ENCODE peak calls at places on chromosomes 5 and 9, in four cellular contexts. J is IMR-90, W is H9, N is H1. A is an unnamed sample.

GRCh38 chr5:139684881-139685749 is 37.0 kb downstream of the CXXC5 start:
- DNase-seq in J (no peak), N (no peak), W (peak; percentile 58), A (no peak)

GRCh38 chr9:91898451-91899433 is 51.3 kb downstream of the ROR2 start:
- DNase-seq in N (no peak), J (peak; percentile 50), W (no peak), A (peak; percentile 90)

GRCh38 chr5:22908129-22908528 is 55.0 kb upstream of the CDH12 start:
- DNase-seq in W (no peak), J (peak; percentile 4), N (no peak), A (no peak)

GRCh38 chr9:4519604-4520003 is 29.3 kb downstream of the SLC1A1 start:
- DNase-seq in N (no peak), J (no peak), W (no peak), A (no peak)

GRCh38 chr5:92665506-92665905 is 915.5 kb downstream of the NR2F1-AS1 start:
- DNase-seq in W (no peak), J (no peak), N (no peak), A (no peak)

GRCh38 chr5:141564216-141564692 is 54.5 kb downstream of the DIAPH1 start:
- DNase-seq in W (peak; percentile 67), N (peak; percentile 62), J (peak; percentile 97), A (peak; percentile 99)

GRCh38 chr9:70411141-70411929 is 3.1 kb downstream of the KLF9 start:
- DNase-seq in W (no peak), N (no peak), J (peak; percentile 75), A (no peak)

GRCh38 chr9:77879344-77880089 is 152.1 kb downstream of the GNAQ start:
- DNase-seq in W (no peak), N (no peak), J (no peak), A (no peak)

GRCh38 chr5:176648467-176649194 is 1.3 kb downstream of the TSPAN17 start:
- DNase-seq in J (no peak), N (no peak), W (no peak), A (no peak)

GRCh38 chr5:759111-759741 is 25.3 kb downstream of the ZDHHC11B start:
- DNase-seq in J (no peak), N (no peak), W (peak; percentile 46), A (peak; percentile 83)

GRCh38 chr9:126450537-126451205 is 124.0 kb downstream of the MVB12B start:
- DNase-seq in W (peak; percentile 22), J (no peak), N (no peak), A (no peak)

GRCh38 chr9:120778758-120779157 is 14.5 kb downstream of the FBXW2 start:
- DNase-seq in N (no peak), J (no peak), W (no peak), A (no peak)

GRCh38 chr5:61734001-61734400 is 401.9 kb downstream of the ZSWIM6 start:
- DNase-seq in J (no peak), N (no peak), W (no peak), A (no peak)

GRCh38 chr9:93893899-93894690 is 61.1 kb downstream of the BARX1 start:
- DNase-seq in J (no peak), W (peak; percentile 16), N (no peak), A (no peak)

GRCh38 chr5:3068401-3068800 is 316.9 kb upstream of the IRX2 start:
- DNase-seq in J (no peak), W (no peak), N (no peak), A (no peak)

GRCh38 chr5:177365845-177366527 is 8.3 kb downstream of the RGS14 start:
- DNase-seq in J (no peak), W (no peak), N (no peak), A (no peak)

GRCh38 chr9:114484854-114485443 is 20.3 kb downstream of the WHRN start:
- DNase-seq in W (no peak), J (peak; percentile 87), N (no peak), A (no peak)

GRCh38 chr5:61409568-61409967 is 77.5 kb downstream of the ZSWIM6 start:
- DNase-seq in N (no peak), J (peak; percentile 96), W (no peak), A (peak; percentile 82)

GRCh38 chr9:98766548-98766947 is 29.8 kb downstream of the ANKS6 start:
- DNase-seq in W (no peak), J (no peak), N (no peak), A (no peak)

GRCh38 chr5:54838843-54839242 is 146.6 kb downstream of the ESM1 start:
- DNase-seq in J (no peak), N (no peak), W (no peak), A (no peak)

GRCh38 chr5:131541071-131541470 is 94.0 kb downstream of the RAPGEF6 start:
- DNase-seq in N (no peak), W (no peak), J (peak; percentile 10), A (no peak)

GRCh38 chr9:21174671-21175070 is 8.2 kb upstream of the IFNA21 start:
- DNase-seq in W (no peak), N (no peak), J (no peak), A (no peak)
- H4K5ac ChIP-seq in W (no peak overlapping the region), N (no peak overlapping the region), J (no peak overlapping the region), A (no peak overlapping the region)

GRCh38 chr5:135534609-135535419 is 950 bp downstream of the NEUROG1 start:
- DNase-seq in W (peak; percentile 76), N (no peak), J (no peak), A (peak; percentile 71)
- H3K4me2 ChIP-seq in W (peak overlapping the region; percentile 61), N (peak overlapping the region; percentile 74), J (no peak overlapping the region), A (peak overlapping the region; percentile 31)

DNA sequence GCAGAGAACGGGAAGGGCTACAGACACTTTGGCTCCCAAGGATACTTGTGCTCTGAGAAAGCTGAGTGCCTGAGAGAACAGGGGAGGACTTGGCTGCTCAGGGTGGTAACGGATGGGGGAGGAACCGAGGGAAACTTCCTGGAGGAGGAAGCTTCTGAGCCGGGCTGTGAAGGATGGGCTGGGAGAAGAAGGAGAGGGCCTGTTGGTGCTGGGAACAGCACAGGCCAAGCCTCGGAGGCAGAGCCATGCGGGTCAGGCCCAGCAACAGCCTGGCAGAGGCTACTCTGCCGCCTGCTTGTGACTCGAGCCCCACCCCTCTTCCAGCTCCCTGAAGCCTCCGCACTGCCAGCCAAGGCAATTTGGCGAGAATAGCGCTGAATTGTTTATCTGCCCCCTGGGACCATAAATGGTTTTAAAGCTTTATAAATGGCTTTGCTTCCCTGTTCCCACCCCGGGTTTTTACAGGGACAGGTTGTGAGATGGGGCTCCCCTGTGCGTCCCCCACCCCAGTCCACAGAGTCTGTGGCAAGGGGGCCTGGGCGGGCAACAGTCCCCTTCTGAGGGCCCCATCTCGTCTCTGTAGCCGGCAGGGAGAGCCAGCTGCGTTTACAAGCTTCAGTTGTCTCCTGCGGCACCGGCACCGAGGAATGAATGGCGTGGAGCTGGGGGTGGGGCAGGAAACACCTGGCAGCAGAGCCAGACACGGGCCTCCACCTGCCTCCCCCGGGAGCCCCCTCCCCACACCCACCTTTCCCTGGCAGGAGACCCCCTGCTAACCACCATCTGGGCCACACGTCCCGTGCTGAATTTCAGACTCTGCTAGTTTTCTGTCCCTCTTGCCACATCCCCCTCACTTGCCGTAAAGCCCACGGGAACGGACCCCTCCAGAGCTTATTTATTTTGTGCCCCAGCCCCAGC is 24.4 kb downstream of the FAM163B start:
- DNase-seq in W (peak; percentile 62), N (no peak), J (no peak), A (peak; percentile 49)
- H4K5ac ChIP-seq in W (no peak overlapping the region), N (peak overlapping the region; percentile 3), J (no peak overlapping the region), A (no peak overlapping the region)

GRCh38 chr5:8953911-8954310 is 592.0 kb downstream of the SEMA5A start:
- DNase-seq in W (no peak), N (no peak), J (peak; percentile 2), A (no peak)
- H3K4me2 ChIP-seq in W (no peak overlapping the region), N (no peak overlapping the region), J (peak overlapping the region; percentile 31), A (no peak overlapping the region)